ENCODE peak calls at places on chromosomes 1 and 21, in seven cellular contexts. One of them, this sample, is unnamed.

GRCh38 chr1:242239394-242239793 is 240.5 kb upstream of the MAP1LC3C start:
- DNase-seq in K562: no peak
- DNase-seq in SK-N-SH: no peak
- DNase-seq in HepG2: no peak
- DNase-seq in H1: no peak
- DNase-seq in GM12892: no peak
- DNase-seq in GM12878: no peak
- DNase-seq in this sample: no peak

GRCh38 chr1:151165738-151166505 is at the start of the genes LYSMD1 and SCNM1:
- DNase-seq in HepG2: peak
- DNase-seq in H1: peak
- DNase-seq in K562: peak
- DNase-seq in GM12892: peak
- DNase-seq in SK-N-SH: peak
- DNase-seq in GM12878: peak
- DNase-seq in this sample: peak

GRCh38 chr1:58754683-58755467 is 29.0 kb downstream of the JUN start:
- DNase-seq in HepG2: no peak
- DNase-seq in GM12892: no peak
- DNase-seq in GM12878: no peak
- DNase-seq in K562: peak
- DNase-seq in H1: no peak
- DNase-seq in SK-N-SH: no peak
- DNase-seq in this sample: no peak

GRCh38 chr1:110309139-110309538 is 30.0 kb upstream of the RBM15 start:
- DNase-seq in GM12878: no peak
- DNase-seq in HepG2: no peak
- DNase-seq in GM12892: no peak
- DNase-seq in H1: no peak
- DNase-seq in K562: no peak
- DNase-seq in SK-N-SH: no peak
- DNase-seq in this sample: no peak

GRCh38 chr1:203140743-203141520 is 13.4 kb downstream of the ADORA1 start:
- DNase-seq in GM12892: no peak
- DNase-seq in HepG2: no peak
- DNase-seq in H1: no peak
- DNase-seq in K562: no peak
- DNase-seq in SK-N-SH: peak
- DNase-seq in GM12878: no peak
- DNase-seq in this sample: no peak

GRCh38 chr1:6041432-6042062 is 4.1 kb upstream of the KCNAB2 start:
- DNase-seq in K562: peak
- DNase-seq in SK-N-SH: peak
- DNase-seq in H1: no peak
- DNase-seq in GM12878: no peak
- DNase-seq in GM12892: peak
- DNase-seq in HepG2: no peak
- DNase-seq in this sample: peak

GRCh38 chr1:1402081-1402900 is 3.2 kb upstream of the CCNL2 start:
- DNase-seq in SK-N-SH: peak
- DNase-seq in HepG2: peak
- DNase-seq in GM12892: no peak
- DNase-seq in H1: no peak
- DNase-seq in GM12878: no peak
- DNase-seq in K562: peak
- DNase-seq in this sample: no peak

GRCh38 chr1:12063141-12064072 is at the start of gene TNFRSF8:
- DNase-seq in H1: no peak
- DNase-seq in GM12878: no peak
- DNase-seq in K562: peak
- DNase-seq in HepG2: no peak
- DNase-seq in SK-N-SH: peak
- DNase-seq in GM12892: no peak
- DNase-seq in this sample: no peak

GRCh38 chr1:65457868-65458267 is 37.4 kb downstream of the LEPR start:
- DNase-seq in SK-N-SH: no peak
- DNase-seq in H1: no peak
- DNase-seq in HepG2: no peak
- DNase-seq in K562: no peak
- DNase-seq in GM12878: no peak
- DNase-seq in GM12892: no peak
- DNase-seq in this sample: no peak

GRCh38 chr1:30908886-30909777 is 574 bp upstream of the SDC3 start:
- DNase-seq in GM12892: no peak
- DNase-seq in GM12878: no peak
- DNase-seq in HepG2: no peak
- DNase-seq in SK-N-SH: no peak
- DNase-seq in H1: no peak
- DNase-seq in K562: no peak
- DNase-seq in this sample: no peak

GRCh38 chr1:197876894-197877293 is 25.5 kb upstream of the C1orf53 start:
- DNase-seq in H1: no peak
- DNase-seq in GM12878: no peak
- DNase-seq in GM12892: no peak
- DNase-seq in HepG2: no peak
- DNase-seq in SK-N-SH: no peak
- DNase-seq in K562: no peak
- DNase-seq in this sample: no peak

GRCh38 chr1:117466761-117467160 is 99.5 kb downstream of the MAN1A2 start:
- DNase-seq in H1: no peak
- DNase-seq in K562: no peak
- DNase-seq in SK-N-SH: no peak
- DNase-seq in HepG2: no peak
- DNase-seq in GM12878: no peak
- DNase-seq in GM12892: no peak
- DNase-seq in this sample: no peak

GRCh38 chr1:66282343-66282852 is 251.6 kb upstream of the SGIP1 start:
- DNase-seq in H1: no peak
- DNase-seq in SK-N-SH: no peak
- DNase-seq in K562: no peak
- DNase-seq in GM12892: peak
- DNase-seq in GM12878: peak
- DNase-seq in HepG2: no peak
- DNase-seq in this sample: no peak

GRCh38 chr1:110003747-110004428 is 19.3 kb downstream of the AHCYL1 start:
- DNase-seq in HepG2: peak
- DNase-seq in SK-N-SH: no peak
- DNase-seq in GM12878: peak
- DNase-seq in GM12892: no peak
- DNase-seq in K562: peak
- DNase-seq in H1: no peak
- DNase-seq in this sample: no peak

GRCh38 chr1:27138927-27139326 is 16.0 kb downstream of the SLC9A1 start:
- DNase-seq in K562: peak
- DNase-seq in GM12878: no peak
- DNase-seq in H1: no peak
- DNase-seq in GM12892: no peak
- DNase-seq in SK-N-SH: no peak
- DNase-seq in HepG2: no peak
- DNase-seq in this sample: no peak

GRCh38 chr1:47412437-47412836 is 3.6 kb upstream of the FOXE3 start:
- DNase-seq in GM12892: no peak
- DNase-seq in SK-N-SH: no peak
- DNase-seq in HepG2: no peak
- DNase-seq in K562: no peak
- DNase-seq in H1: no peak
- DNase-seq in GM12878: no peak
- DNase-seq in this sample: no peak

GRCh38 chr1:47407481-47407880 is 8.6 kb upstream of the FOXE3 start:
- DNase-seq in SK-N-SH: no peak
- DNase-seq in K562: no peak
- DNase-seq in GM12878: no peak
- DNase-seq in H1: no peak
- DNase-seq in GM12892: no peak
- DNase-seq in HepG2: no peak
- DNase-seq in this sample: no peak

GRCh38 chr1:47411441-47411840 is 4.6 kb upstream of the FOXE3 start:
- DNase-seq in H1: no peak
- DNase-seq in HepG2: no peak
- DNase-seq in SK-N-SH: no peak
- DNase-seq in GM12892: no peak
- DNase-seq in K562: no peak
- DNase-seq in GM12878: no peak
- DNase-seq in this sample: no peak

GRCh38 chr1:47406966-47407365 is 9.1 kb upstream of the FOXE3 start:
- DNase-seq in SK-N-SH: no peak
- DNase-seq in H1: no peak
- DNase-seq in K562: no peak
- DNase-seq in GM12892: no peak
- DNase-seq in GM12878: no peak
- DNase-seq in HepG2: no peak
- DNase-seq in this sample: no peak

GRCh38 chr1:47409311-47410085 is 6.6 kb upstream of the FOXE3 start:
- DNase-seq in H1: no peak
- DNase-seq in HepG2: no peak
- DNase-seq in SK-N-SH: no peak
- DNase-seq in K562: no peak
- DNase-seq in GM12892: no peak
- DNase-seq in GM12878: no peak
- DNase-seq in this sample: no peak
- TF ChIP-seq TAF1 in H1: no peak
- TF ChIP-seq TAF1 in HepG2: no peak
- TF ChIP-seq TAF1 in SK-N-SH: no peak
- TF ChIP-seq TAF1 in K562: no peak
- TF ChIP-seq TAF1 in GM12892: no peak
- TF ChIP-seq TAF1 in GM12878: no peak
- TF ChIP-seq TAF1 in this sample: no peak

DNA sequence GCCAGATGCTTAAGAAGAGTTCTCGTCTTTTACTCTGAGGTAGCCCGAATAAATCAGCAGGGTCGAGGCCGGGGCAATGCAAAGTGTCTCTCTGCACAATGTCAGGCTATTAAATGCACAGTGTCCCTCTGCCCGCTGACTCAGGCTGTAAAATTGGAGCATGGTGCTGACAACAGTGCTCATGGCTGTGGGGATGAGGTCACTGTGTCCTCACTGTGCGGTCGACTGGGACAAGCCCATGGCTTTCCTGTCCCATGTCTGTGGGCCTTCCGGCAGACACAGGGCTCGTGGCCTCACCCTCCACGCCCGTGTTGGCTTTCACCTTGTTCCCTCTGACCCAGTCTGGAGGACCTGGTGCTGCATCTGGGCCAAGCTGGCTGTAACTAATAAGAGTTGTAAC is 14.6 kb upstream of the SLC2A1 start:
- DNase-seq in GM12878: no peak
- DNase-seq in GM12892: no peak
- DNase-seq in HepG2: no peak
- DNase-seq in K562: no peak
- DNase-seq in SK-N-SH: no peak
- DNase-seq in H1: no peak
- DNase-seq in this sample: no peak
- TF ChIP-seq TAF1 in GM12878: no peak
- TF ChIP-seq TAF1 in GM12892: no peak
- TF ChIP-seq TAF1 in HepG2: no peak
- TF ChIP-seq TAF1 in K562: no peak
- TF ChIP-seq TAF1 in SK-N-SH: no peak
- TF ChIP-seq TAF1 in H1: no peak
- TF ChIP-seq TAF1 in this sample: no peak

GRCh38 chr1:32200226-32201010 is at the start of gene CCDC28B:
- DNase-seq in H1: no peak
- DNase-seq in HepG2: no peak
- DNase-seq in SK-N-SH: peak
- DNase-seq in GM12892: peak
- DNase-seq in GM12878: peak
- DNase-seq in K562: peak
- DNase-seq in this sample: peak

GRCh38 chr1:32199717-32200072 is 700 bp upstream of the CCDC28B start:
- DNase-seq in GM12878: no peak
- DNase-seq in SK-N-SH: peak
- DNase-seq in H1: no peak
- DNase-seq in K562: peak
- DNase-seq in GM12892: no peak
- DNase-seq in HepG2: no peak
- DNase-seq in this sample: no peak

GRCh38 chr1:32198237-32199042 is 2.0 kb upstream of the CCDC28B start:
- DNase-seq in K562: no peak
- DNase-seq in GM12878: no peak
- DNase-seq in H1: no peak
- DNase-seq in SK-N-SH: no peak
- DNase-seq in HepG2: no peak
- DNase-seq in GM12892: no peak
- DNase-seq in this sample: no peak

GRCh38 chr1:32199043-32199716 is 1.2 kb upstream of the CCDC28B start:
- DNase-seq in H1: no peak
- DNase-seq in SK-N-SH: no peak
- DNase-seq in HepG2: no peak
- DNase-seq in GM12878: no peak
- DNase-seq in K562: no peak
- DNase-seq in GM12892: no peak
- DNase-seq in this sample: no peak

DNA sequence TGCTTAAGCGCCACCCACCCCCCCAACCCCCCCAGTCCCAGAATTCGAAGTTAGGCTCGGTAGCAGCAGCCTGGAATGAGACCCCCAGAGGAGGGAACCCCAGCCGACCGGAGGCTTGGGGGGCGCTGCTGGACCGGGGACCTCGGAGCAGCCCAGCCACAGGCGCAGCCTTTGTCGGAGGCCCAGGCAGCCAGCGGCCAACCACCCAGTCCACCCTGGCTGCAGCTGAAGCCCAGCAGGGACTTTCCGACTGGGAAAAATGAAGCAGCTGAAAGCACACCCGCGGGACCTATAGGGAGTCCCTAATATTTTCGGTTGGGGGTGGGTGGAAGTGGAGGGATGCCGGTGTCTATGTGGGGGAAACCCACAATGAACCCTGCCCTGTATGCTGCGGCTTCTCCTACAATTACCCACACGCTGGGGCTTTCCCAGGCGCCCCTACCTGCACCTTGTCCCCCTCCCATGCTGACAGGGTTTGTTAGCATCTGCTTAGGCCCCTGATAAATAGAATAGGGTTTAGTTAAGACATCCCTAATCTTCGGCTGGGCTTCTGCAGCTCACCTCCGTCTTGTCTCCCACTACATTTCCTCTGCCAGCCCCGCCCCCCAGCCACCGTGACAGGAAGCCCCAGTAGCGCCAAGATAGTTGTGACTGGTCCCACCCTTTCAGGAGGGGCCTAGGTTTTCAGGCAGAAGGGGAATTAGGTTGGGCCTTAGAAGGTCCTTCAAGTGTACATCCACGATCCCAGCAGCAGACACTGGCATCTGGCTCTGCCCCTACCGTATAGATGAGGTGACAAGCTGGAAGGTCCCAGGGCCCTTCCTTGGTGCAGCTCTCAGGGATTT is 838 bp downstream of the CCDC28B start:
- DNase-seq in HepG2: no peak
- DNase-seq in GM12892: peak
- DNase-seq in GM12878: peak
- DNase-seq in K562: peak
- DNase-seq in H1: no peak
- DNase-seq in SK-N-SH: peak
- DNase-seq in this sample: peak
- TF ChIP-seq TAF1 in HepG2: no peak
- TF ChIP-seq TAF1 in GM12892: no peak
- TF ChIP-seq TAF1 in GM12878: no peak
- TF ChIP-seq TAF1 in K562: peak
- TF ChIP-seq TAF1 in H1: no peak
- TF ChIP-seq TAF1 in SK-N-SH: no peak
- TF ChIP-seq TAF1 in this sample: peak

DNA sequence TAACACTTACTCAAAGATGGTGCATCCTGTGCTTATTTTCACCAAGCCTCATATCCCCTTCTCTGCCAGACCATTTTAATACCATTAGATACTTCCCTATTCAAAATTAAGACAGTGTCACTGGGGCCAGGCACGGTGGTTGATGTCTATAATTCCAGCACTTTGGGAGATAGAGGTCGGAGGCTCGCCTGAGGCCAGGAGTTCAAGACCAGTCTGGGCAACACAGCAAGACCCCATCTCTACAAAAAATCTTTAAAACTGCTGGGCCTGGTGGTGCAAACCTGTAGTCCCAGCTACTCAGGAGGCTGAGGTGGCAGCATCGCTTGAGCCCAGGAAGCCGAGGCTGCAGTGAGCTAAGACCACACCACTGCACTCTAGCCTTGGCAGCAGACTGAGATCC is 28.2 kb downstream of the APP start:
- DNase-seq in K562: no peak
- DNase-seq in SK-N-SH: no peak
- DNase-seq in GM12878: no peak
- DNase-seq in GM12892: no peak
- DNase-seq in H1: no peak
- DNase-seq in HepG2: no peak
- DNase-seq in this sample: no peak
- TF ChIP-seq TAF1 in K562: no peak
- TF ChIP-seq TAF1 in SK-N-SH: no peak
- TF ChIP-seq TAF1 in GM12878: no peak
- TF ChIP-seq TAF1 in GM12892: no peak
- TF ChIP-seq TAF1 in H1: no peak
- TF ChIP-seq TAF1 in HepG2: no peak
- TF ChIP-seq TAF1 in this sample: no peak

This sample was measured in GM12891.